ENCODE peak calls at places on chromosome 9, in six cellular contexts. I is H9, V is neuronal stem cell, U is IMR-90, J is H1, S is trophoblast cell. G is an unnamed sample.

GRCh38 chr9:133759146-133759900 is 21.2 kb upstream of the SARDH start:
- DNase-seq in V (no peak), J (no peak), S (no peak), U (no peak), I (peak), G (no peak)

GRCh38 chr9:40925149-40925548 is 203.3 kb downstream of the FOXD4L6 start:
- DNase-seq in J (no peak), V (no peak), I (no peak), U (no peak), S (no peak), G (no peak)

GRCh38 chr9:69817202-69817601 is 3.4 kb upstream of the CFAP95 start:
- DNase-seq in I (no peak), J (no peak), U (no peak), V (no peak), S (no peak), G (no peak)

GRCh38 chr9:124452841-124453585 is 2.8 kb downstream of the ADGRD2 start:
- DNase-seq in J (no peak), S (no peak), I (peak), U (no peak), V (no peak), G (no peak)

GRCh38 chr9:135244751-135245221 is 157.3 kb downstream of the OLFM1 start:
- DNase-seq in S (no peak), J (no peak), I (no peak), V (no peak), U (no peak), G (no peak)

GRCh38 chr9:122444366-122444765 is 33.4 kb downstream of the OR1J1 start:
- DNase-seq in V (no peak), J (no peak), I (no peak), S (no peak), U (peak), G (no peak)

GRCh38 chr9:106127771-106128170 is 433.4 kb downstream of the TMEM38B start:
- DNase-seq in I (no peak), U (no peak), J (no peak), S (no peak), V (no peak), G (no peak)

GRCh38 chr9:107214915-107215314 is 68.2 kb upstream of the RAD23B start:
- DNase-seq in I (no peak), U (peak), S (no peak), J (no peak), V (no peak), G (no peak)

GRCh38 chr9:118963674-118964073 is 405.6 kb downstream of the BRINP1 start:
- DNase-seq in S (no peak), I (no peak), J (no peak), V (no peak), U (no peak), G (no peak)

GRCh38 chr9:13915131-13915530 is 398.8 kb downstream of the NFIB start:
- DNase-seq in U (no peak), J (no peak), S (no peak), I (no peak), V (no peak), G (no peak)

GRCh38 chr9:126663661-126664072 is 49.9 kb downstream of the LMX1B start:
- DNase-seq in S (no peak), I (no peak), U (no peak), V (no peak), J (no peak), G (no peak)

GRCh38 chr9:93159601-93160418 is 24.1 kb upstream of the WNK2 start:
- DNase-seq in U (peak), V (peak), S (peak), J (peak), I (peak), G (peak)

GRCh38 chr9:116592926-116593325 is 94.2 kb upstream of the TRIM32 start:
- DNase-seq in S (no peak), J (no peak), V (no peak), I (no peak), U (no peak), G (no peak)

GRCh38 chr9:134644715-134645606 is 3.4 kb downstream of the COL5A1 start:
- DNase-seq in S (no peak), U (peak), I (no peak), J (no peak), V (no peak), G (peak)

GRCh38 chr9:6551126-6551525 is 94.4 kb downstream of the GLDC start:
- DNase-seq in I (no peak), J (no peak), S (no peak), U (no peak), V (no peak), G (peak)

GRCh38 chr9:112174223-112174964 is 703 bp downstream of the SUSD1 start:
- DNase-seq in I (no peak), J (no peak), V (no peak), S (peak), U (peak), G (peak)

GRCh38 chr9:5639816-5640215 is 10.9 kb downstream of the RIC1 start:
- DNase-seq in J (no peak), S (no peak), I (no peak), V (no peak), U (no peak), G (no peak)

GRCh38 chr9:110619831-110620230 is 40.3 kb upstream of the SVEP1 start:
- DNase-seq in S (no peak), V (no peak), U (peak), I (no peak), J (no peak), G (peak)

GRCh38 chr9:110623462-110624025 is 44.0 kb upstream of the SVEP1 start:
- DNase-seq in U (peak), S (peak), V (peak), J (no peak), I (no peak), G (peak)

GRCh38 chr9:110626109-110626829 is 42.3 kb upstream of the MUSK start:
- DNase-seq in S (no peak), V (no peak), U (peak), I (no peak), J (no peak), G (peak)

GRCh38 chr9:110620726-110621125 is 41.2 kb upstream of the SVEP1 start:
- DNase-seq in U (no peak), S (no peak), I (no peak), J (no peak), V (no peak), G (no peak)

DNA sequence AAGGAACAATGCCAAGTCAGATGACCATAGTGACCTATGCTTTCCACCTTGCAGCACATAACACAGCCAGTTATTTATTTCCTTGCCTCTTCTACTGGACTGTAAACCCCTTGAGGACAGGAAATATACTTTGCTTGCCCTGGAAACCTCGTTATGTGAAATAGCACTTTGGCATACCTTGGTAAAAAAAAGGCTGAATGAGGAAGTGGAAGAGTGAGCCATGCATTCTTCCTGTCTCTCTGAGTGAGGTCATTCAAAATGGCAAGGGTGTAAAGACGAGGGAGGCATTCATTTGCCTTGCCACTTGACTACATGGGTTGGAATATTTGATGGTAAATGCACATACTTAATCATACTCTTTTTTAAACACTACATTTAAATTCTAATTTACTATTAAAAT is 42.8 kb upstream of the SVEP1 start:
- DNase-seq in S (no peak), I (no peak), J (no peak), V (no peak), U (no peak), G (no peak)
- H3K14ac ChIP-seq in S (no peak), I (no peak), J (no peak), V (no peak), U (peak), G (no peak)

GRCh38 chr9:136473354-136473721 is 9.5 kb downstream of the SEC16A start:
- DNase-seq in U (no peak), J (no peak), V (no peak), S (no peak), I (no peak), G (no peak)

GRCh38 chr9:136472640-136473353 is 10.0 kb downstream of the SEC16A start:
- DNase-seq in J (no peak), V (no peak), U (no peak), S (no peak), I (no peak), G (no peak)

GRCh38 chr9:136470356-136470755 is 12.5 kb downstream of the SEC16A start:
- DNase-seq in U (no peak), J (no peak), I (no peak), S (no peak), V (no peak), G (no peak)

GRCh38 chr9:136470792-136471469 is 11.9 kb downstream of the SEC16A start:
- DNase-seq in S (no peak), I (no peak), U (no peak), J (no peak), V (no peak), G (no peak)

GRCh38 chr9:136471802-136472487 is 10.9 kb downstream of the SEC16A start:
- DNase-seq in U (no peak), J (no peak), I (no peak), S (no peak), V (no peak), G (no peak)
- H3K14ac ChIP-seq in U (no peak), J (no peak), I (no peak), S (no peak), V (no peak), G (no peak)

DNA sequence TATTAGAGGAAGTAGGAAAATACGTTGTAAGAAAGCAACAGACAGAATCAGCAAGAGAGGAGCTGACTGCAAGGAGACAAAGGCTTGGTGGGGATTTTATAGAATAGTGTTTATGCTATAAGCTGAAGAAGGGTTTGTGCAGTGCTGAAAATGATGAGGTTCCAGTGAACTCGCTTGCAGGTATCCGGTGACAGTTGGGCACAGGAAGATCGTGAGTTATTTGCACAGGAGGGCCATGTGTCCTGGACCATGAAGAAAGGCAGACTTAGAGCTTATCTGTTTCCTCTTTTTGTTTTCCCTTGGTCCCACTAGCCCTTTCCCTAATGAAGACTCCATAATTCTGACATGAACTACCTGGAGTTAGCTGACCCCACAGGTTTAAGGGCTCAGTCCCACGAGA is 61.4 kb downstream of the NXNL2 start:
- DNase-seq in I (no peak), V (no peak), S (no peak), J (no peak), U (no peak), G (no peak)
- H3K14ac ChIP-seq in I (no peak), V (no peak), S (no peak), J (no peak), U (no peak), G (no peak)

DNA sequence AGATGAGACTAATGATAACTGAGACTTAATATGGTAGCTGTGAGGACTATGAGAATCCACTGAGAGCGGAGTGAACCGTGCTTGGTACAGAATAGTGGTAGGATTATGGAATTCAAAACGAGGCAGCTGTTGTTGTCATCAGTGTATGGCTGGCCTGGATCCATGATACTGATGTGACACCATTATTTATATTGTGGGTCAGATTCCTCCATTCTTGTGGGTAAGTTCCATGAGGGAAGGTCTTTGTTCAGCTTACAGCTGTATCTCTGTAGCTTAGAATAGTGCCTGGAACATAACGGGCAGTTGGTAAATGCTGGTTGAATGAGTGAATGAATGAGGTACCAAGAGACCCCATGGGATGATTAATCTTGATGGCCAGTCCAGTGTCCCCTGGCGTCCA is 61.8 kb downstream of the ACER2 start:
- DNase-seq in S (no peak), U (no peak), J (no peak), I (no peak), V (no peak), G (no peak)
- H3K14ac ChIP-seq in S (no peak), U (no peak), J (no peak), I (no peak), V (no peak), G (no peak)

DNA sequence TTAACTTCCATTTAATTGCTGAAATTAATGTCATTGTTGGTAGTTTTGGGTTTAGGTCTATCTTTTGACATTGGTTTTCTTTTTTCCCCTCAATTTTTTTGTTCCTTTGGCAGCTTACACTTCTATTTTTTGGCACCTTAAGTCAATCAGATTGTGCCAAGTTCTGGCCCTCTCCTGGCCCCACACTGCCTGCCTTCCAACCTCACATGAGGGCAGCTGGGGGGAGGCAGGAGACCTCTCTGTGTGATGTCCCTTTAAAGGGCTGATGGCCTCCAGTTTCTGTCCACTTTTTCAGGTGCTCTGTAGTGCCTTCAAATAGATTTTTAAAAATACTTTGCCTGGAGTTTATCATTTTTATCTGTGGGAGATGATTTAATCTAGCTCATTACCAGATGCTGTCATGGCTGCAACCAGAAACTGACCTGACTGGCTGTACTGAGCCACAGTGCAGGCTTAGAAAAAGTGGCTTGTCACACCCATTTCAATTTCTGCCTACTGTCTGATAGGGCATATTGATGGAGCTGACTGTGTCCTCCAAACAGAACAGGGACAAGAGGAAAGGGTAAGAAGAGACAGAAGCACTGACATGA is 196.6 kb downstream of the FANCC start:
- DNase-seq in V (no peak), S (no peak), I (no peak), U (no peak), J (no peak), G (no peak)
- H3K14ac ChIP-seq in V (no peak), S (no peak), I (no peak), U (no peak), J (no peak), G (no peak)

GRCh38 chr9:15144567-15145174 is 162.3 kb downstream of the TTC39B start:
- DNase-seq in V (no peak), I (no peak), U (no peak), J (no peak), S (no peak), G (no peak)

GRCh38 chr9:15150939-15151338 is 156.1 kb downstream of the TTC39B start:
- DNase-seq in I (no peak), V (no peak), J (no peak), S (no peak), U (no peak), G (no peak)

GRCh38 chr9:15147471-15147870 is 159.5 kb downstream of the TTC39B start:
- DNase-seq in J (no peak), U (no peak), V (no peak), I (no peak), S (no peak), G (peak)

GRCh38 chr9:15146121-15146820 is 160.7 kb downstream of the TTC39B start:
- DNase-seq in S (no peak), I (no peak), V (peak), J (no peak), U (no peak), G (no peak)

GRCh38 chr9:15149450-15149849 is 157.6 kb downstream of the TTC39B start:
- DNase-seq in S (no peak), I (no peak), V (no peak), J (no peak), U (no peak), G (peak)
- H3K14ac ChIP-seq in S (no peak), I (no peak), V (no peak), J (no peak), U (no peak), G (no peak)

DNA sequence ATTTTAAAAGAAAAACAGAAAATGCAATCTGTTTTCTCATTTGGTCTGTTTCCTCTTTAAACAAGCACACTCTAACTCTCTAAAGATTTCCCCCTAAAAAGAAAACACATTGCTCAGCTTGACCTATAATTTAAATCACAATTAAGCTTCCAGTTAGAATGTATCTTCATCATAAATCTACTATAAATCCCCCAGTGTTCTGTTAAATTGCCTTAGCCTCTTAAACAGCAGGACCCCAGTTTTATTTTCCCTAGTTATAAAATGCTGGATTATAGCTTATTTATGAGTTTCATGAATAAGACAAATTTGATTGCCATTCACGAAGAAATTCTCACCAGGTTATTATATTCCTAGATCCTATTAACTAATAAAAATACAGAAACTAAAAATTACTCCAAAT is 8.6 kb upstream of the SMC2 start:
- DNase-seq in J (no peak), U (no peak), S (no peak), I (no peak), V (no peak), G (no peak)
- H3K14ac ChIP-seq in J (no peak), U (no peak), S (no peak), I (no peak), V (no peak), G (no peak)

DNA sequence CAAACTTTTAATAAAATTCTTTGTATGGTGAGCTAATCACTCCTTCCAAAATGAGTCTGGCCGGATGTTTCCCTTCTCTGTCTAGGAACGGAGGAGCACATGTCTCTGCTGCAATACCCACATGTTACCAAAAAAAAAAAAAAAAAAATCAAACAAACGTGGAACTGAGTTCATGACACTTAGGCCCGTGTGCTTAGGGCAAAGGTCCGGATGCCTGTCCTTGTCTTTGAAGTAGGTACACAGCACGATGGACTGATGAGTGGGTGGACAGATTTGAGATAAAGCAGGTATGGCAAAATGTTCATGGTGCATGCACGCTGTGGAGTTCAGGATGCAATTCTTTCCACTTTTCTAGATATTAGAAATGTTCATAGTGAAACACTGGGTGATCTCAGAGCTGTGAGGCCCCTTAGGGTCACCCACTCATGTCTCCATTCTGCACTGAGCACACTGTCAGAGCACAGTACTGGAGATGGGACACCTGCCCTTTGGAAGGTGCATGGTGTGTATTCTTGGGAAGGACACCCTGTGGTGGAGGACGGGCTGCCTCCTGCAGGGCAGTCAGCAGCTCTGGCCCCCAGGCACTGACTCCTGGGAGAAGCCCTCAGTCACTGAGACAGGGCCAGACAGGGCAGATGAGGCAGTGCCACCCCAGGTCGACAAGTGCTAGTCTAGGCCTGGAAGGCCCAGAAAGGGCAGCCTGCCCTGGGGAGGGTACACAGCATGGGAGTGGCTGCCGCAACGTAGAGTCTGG is 43.6 kb downstream of the GADD45G start:
- DNase-seq in J (no peak), V (no peak), U (no peak), I (no peak), S (peak), G (no peak)
- H3K14ac ChIP-seq in J (no peak), V (no peak), U (no peak), I (no peak), S (peak), G (peak)

DNA sequence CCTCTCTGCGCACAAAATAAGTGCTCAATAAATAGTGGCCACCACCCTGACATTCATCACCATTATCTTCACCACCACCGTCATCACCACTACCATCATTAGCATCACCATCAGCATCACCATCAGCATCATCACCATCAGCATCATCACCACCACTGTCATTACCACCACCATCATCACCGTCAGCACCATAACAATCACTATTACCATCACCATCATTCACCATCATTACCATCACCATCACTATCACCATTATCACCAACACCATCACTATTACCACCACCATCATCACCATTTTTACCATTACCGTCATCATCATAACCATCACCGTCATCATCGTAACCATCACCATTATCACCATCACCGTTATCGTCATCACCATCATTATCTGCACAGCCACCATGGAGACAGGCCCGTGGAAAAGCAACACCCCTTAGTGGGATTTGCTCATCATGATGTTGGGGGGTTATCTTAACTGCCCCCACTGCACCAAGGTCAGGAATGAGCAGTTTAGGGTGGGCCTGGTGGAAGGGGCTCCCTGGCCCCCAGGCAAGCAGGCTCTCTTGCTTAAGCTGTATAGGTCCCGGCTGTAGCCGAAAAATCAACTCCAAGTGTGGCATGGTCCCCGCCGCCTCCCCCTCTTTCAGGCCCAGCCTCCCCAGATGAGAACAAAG is 18.1 kb downstream of the AKNA start:
- DNase-seq in U (no peak), V (no peak), J (no peak), S (no peak), I (no peak), G (no peak)
- H3K14ac ChIP-seq in U (no peak), V (no peak), J (peak), S (no peak), I (no peak), G (no peak)

G was measured in mesenchymal stem cell.